ENCODE peak calls at places on chromosome 5, in six cellular contexts. O is endothelial cell of umbilical vein, P is A549, U is GM12878, E is HepG2, L is K562. D is an unnamed sample.

GRCh38 chr5:41094871-41095270 is 23.7 kb upstream of the MROH2B start:
- DNase-seq in P (peak; percentile 9), U (no peak), L (no peak), E (peak; percentile 15), O (no peak), D (peak; percentile 17)

GRCh38 chr5:116492776-116493175 is 81.8 kb downstream of the SEMA6A start:
- DNase-seq in U (no peak), O (no peak), P (no peak), L (no peak), E (no peak), D (no peak)

GRCh38 chr5:86332851-86333250 is 284.9 kb upstream of the COX7C start:
- DNase-seq in L (no peak), O (no peak), U (no peak), P (no peak), E (no peak), D (no peak)

GRCh38 chr5:14153932-14154646 is 10.9 kb downstream of the TRIO start:
- DNase-seq in U (no peak), P (no peak), E (no peak), L (no peak), O (peak; percentile 97), D (no peak)

GRCh38 chr5:109620651-109621050 is 69.1 kb upstream of the MAN2A1 start:
- DNase-seq in O (no peak), U (no peak), L (no peak), P (no peak), E (no peak), D (no peak)

GRCh38 chr5:160959804-160960203 is 107.8 kb upstream of the ATP10B start:
- DNase-seq in E (no peak), P (no peak), O (no peak), U (peak; percentile 62), L (no peak), D (no peak)

GRCh38 chr5:54695198-54695966 is 177.8 kb downstream of the SNX18 start:
- DNase-seq in U (no peak), L (no peak), P (no peak), O (no peak), E (no peak), D (no peak)

GRCh38 chr5:66639036-66639435 is 42.8 kb downstream of the MAST4 start:
- DNase-seq in L (no peak), U (no peak), E (no peak), P (no peak), O (no peak), D (no peak)

GRCh38 chr5:133511653-133512235 is 100.6 kb downstream of the FSTL4 start:
- DNase-seq in U (no peak), P (no peak), L (no peak), O (no peak), E (no peak), D (no peak)

GRCh38 chr5:150116667-150117395 is 30.5 kb upstream of the CSF1R start:
- DNase-seq in E (no peak), O (no peak), U (no peak), L (no peak), P (no peak), D (peak; percentile 44)

GRCh38 chr5:35819026-35819425 is 37.7 kb upstream of the IL7R start:
- DNase-seq in O (no peak), P (no peak), U (no peak), L (no peak), E (peak; percentile 12), D (no peak)

GRCh38 chr5:170747851-170748250 is 35.7 kb upstream of the GABRP start:
- DNase-seq in P (peak; percentile 36), E (peak; percentile 15), U (no peak), O (peak; percentile 29), L (peak; percentile 31), D (peak; percentile 13)

GRCh38 chr5:91219803-91220371 is 163.2 kb downstream of the ARRDC3 start:
- DNase-seq in L (peak; percentile 29), P (peak; percentile 24), E (no peak), O (peak; percentile 63), U (no peak), D (peak; percentile 72)

GRCh38 chr5:150960791-150961396 is 56.1 kb upstream of the ZNF300 start:
- DNase-seq in U (no peak), O (no peak), L (no peak), P (no peak), E (no peak), D (peak; percentile 14)

GRCh38 chr5:59039296-59040006 is 456.6 kb downstream of the RAB3C start:
- DNase-seq in L (no peak), P (no peak), U (no peak), E (no peak), O (peak; percentile 77), D (peak; percentile 98)

GRCh38 chr5:172123269-172123692 is 64.7 kb downstream of the STK10 start:
- DNase-seq in E (peak; percentile 55), L (no peak), P (no peak), O (no peak), U (no peak), D (no peak)

GRCh38 chr5:179791881-179792611 is 1.7 kb upstream of the LTC4S start:
- DNase-seq in O (no peak), P (no peak), E (no peak), U (no peak), L (no peak), D (peak; percentile 61)

GRCh38 chr5:100900796-100901731 is 2.0 kb downstream of the ST8SIA4 start:
- DNase-seq in P (no peak), L (no peak), E (no peak), U (peak; percentile 82), O (peak; percentile 91), D (peak; percentile 98)

GRCh38 chr5:2201832-2202231 is 319.1 kb upstream of the IRX4 start:
- DNase-seq in U (no peak), E (no peak), O (no peak), P (no peak), L (no peak), D (no peak)

GRCh38 chr5:43428034-43428712 is 16.0 kb upstream of the CCL28 start:
- DNase-seq in O (no peak), E (no peak), P (no peak), U (no peak), L (no peak), D (no peak)

GRCh38 chr5:82074968-82075367 is 103.1 kb downstream of the ATG10 start:
- DNase-seq in E (no peak), L (no peak), P (no peak), O (no peak), U (no peak), D (no peak)

GRCh38 chr5:39578887-39579497 is 154.2 kb upstream of the DAB2 start:
- DNase-seq in L (no peak), O (peak; percentile 38), P (no peak), E (no peak), U (no peak), D (peak; percentile 42)

GRCh38 chr5:150272531-150272930 is 17.0 kb downstream of the CAMK2A start:
- DNase-seq in U (no peak), L (no peak), P (peak; percentile 59), E (peak; percentile 55), O (peak; percentile 18), D (peak; percentile 68)

GRCh38 chr5:96601811-96602244 is 60.3 kb upstream of the CAST start:
- DNase-seq in P (peak; percentile 68), L (peak; percentile 67), O (peak; percentile 87), U (peak; percentile 16), E (peak; percentile 56), D (peak; percentile 53)

GRCh38 chr5:122959740-122960450 is 76.6 kb downstream of the PPIC start:
- DNase-seq in P (no peak), U (no peak), O (no peak), L (no peak), E (no peak), D (no peak)

GRCh38 chr5:134614461-134615085 is 18.1 kb downstream of the SAR1B start:
- DNase-seq in O (peak; percentile 9), U (no peak), E (no peak), L (no peak), P (no peak), D (no peak)

GRCh38 chr5:148794729-148795590 is 31.5 kb upstream of the ADRB2 start:
- DNase-seq in L (no peak), P (no peak), U (no peak), E (no peak), O (no peak), D (peak; percentile 95)

GRCh38 chr5:72815580-72816296 is 723 bp upstream of the TNPO1 start:
- DNase-seq in E (no peak), U (no peak), L (no peak), O (no peak), P (peak; percentile 30), D (no peak)

GRCh38 chr5:150853560-150853959 is 7.2 kb downstream of the IRGM start:
- DNase-seq in P (no peak), O (no peak), E (no peak), L (no peak), U (no peak), D (peak; percentile 28)

GRCh38 chr5:57171818-57172465 is 1.9 kb upstream of the GPBP1 start:
- DNase-seq in U (no peak), O (no peak), E (no peak), P (no peak), L (no peak), D (no peak)

GRCh38 chr5:35538198-35538931 is 79.3 kb upstream of the SPEF2 start:
- DNase-seq in L (no peak), P (no peak), E (no peak), U (no peak), O (no peak), D (peak; percentile 15)

GRCh38 chr5:124748687-124749594 is 2.5 kb upstream of the ZNF608 start:
- DNase-seq in P (peak; percentile 93), E (peak; percentile 81), O (peak; percentile 97), L (peak; percentile 68), U (peak; percentile 86), D (peak; percentile 4)
- TF ChIP-seq MYC in P (no peak), E (no peak), O (no peak), L (no peak), U (no peak), D (no peak)

GRCh38 chr5:10306114-10306513 is 1.6 kb downstream of the CMBL start:
- DNase-seq in L (no peak), P (no peak), U (no peak), O (no peak), E (no peak), D (no peak)
- TF ChIP-seq POLR2A in L (no peak), P (no peak), U (no peak), O (no peak), E (no peak), D (no peak)

DNA sequence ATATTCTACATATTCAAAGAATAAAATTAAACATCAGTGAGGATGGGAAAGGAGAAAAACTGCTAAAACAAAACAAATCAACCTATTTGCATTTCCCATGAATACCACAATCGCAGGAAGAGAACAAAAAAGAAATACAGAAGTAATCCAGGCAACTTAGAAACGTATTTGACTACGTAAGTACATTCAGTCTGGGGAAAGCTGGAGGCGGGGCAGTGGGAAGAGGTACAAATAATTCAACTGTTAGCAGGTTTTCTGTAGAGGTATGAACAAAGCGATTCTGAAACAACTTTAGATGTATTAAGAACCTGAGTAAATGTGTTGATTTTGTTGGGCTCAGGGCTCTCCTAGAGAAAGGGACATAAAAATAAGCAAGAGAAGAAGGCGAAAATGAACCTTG is 7.6 kb downstream of the ZFP62 start:
- DNase-seq in P (no peak), L (no peak), U (no peak), E (no peak), O (no peak), D (no peak)
- TF ChIP-seq MYC in P (no peak), L (no peak), U (no peak), E (no peak), O (no peak), D (no peak)

GRCh38 chr5:95111141-95111540 is 173.8 kb downstream of the MCTP1 start:
- DNase-seq in O (peak; percentile 57), P (no peak), L (no peak), U (no peak), E (no peak), D (no peak)
- TF ChIP-seq POLR2A in O (no peak), P (no peak), L (no peak), U (no peak), E (no peak), D (no peak)